ENCODE peak calls at places on chromosomes 2 and 18, in ten cellular contexts. J is NCI-H748 treated with DMSO at 0.1 percent for 48 hours; Q is EH; L is skeletal muscle cell; K is stimulated activated CD8-positive, alpha-beta memory T cell treated with anti-CD3 and anti-CD28 coated beads, Interleukin-4, amount 100 ng/mL, for 4 hours; V is GM20000; W is Kasumi-1; X is stimulated activated naive CD8-positive, alpha-beta T cell treated with anti-CD3 and anti-CD28 coated beads, Interleukin-15, Interleukin-2, amounts not matched to agents 100 U/mL and 50 U/mL, for 24 hours; D is adipocyte; P is CD8-positive, alpha-beta T cell. A is an unnamed sample.

GRCh38 chr18:54561864-54562263 is 29.2 kb upstream of the DYNAP start:
- DNase-seq in P (no peak), Q (no peak), K (no peak), V (no peak), W (no peak), L (no peak), X (no peak), J (no peak), D (no peak), A (no peak)

GRCh38 chr2:187815113-187815512 is 260.9 kb upstream of the TFPI start:
- DNase-seq in J (no peak), D (no peak), Q (no peak), W (no peak), V (no peak), P (no peak), X (no peak), K (no peak), L (no peak), A (no peak)

GRCh38 chr2:126482582-126483464 is 173.1 kb upstream of the GYPC start:
- DNase-seq in W (peak), P (no peak), L (no peak), D (no peak), Q (no peak), V (no peak), X (peak), K (no peak), J (no peak), A (no peak)

GRCh38 chr2:237868631-237869356 is 9.4 kb downstream of the RAMP1 start:
- DNase-seq in D (no peak), J (no peak), V (no peak), K (no peak), W (no peak), P (no peak), X (no peak), L (peak), Q (peak), A (no peak)

GRCh38 chr2:45888167-45888566 is 236.7 kb downstream of the PRKCE start:
- DNase-seq in D (peak), K (no peak), Q (peak), P (no peak), L (no peak), W (no peak), V (no peak), X (no peak), J (no peak), A (no peak)

GRCh38 chr2:105912081-105912480 is 167.4 kb downstream of the NCK2 start:
- DNase-seq in J (no peak), D (no peak), P (no peak), Q (peak), V (no peak), X (no peak), L (no peak), K (no peak), W (no peak), A (no peak)

GRCh38 chr2:513981-514706 is 163.1 kb downstream of the TMEM18 start:
- DNase-seq in P (no peak), Q (no peak), D (no peak), K (no peak), V (no peak), W (no peak), J (no peak), X (no peak), L (no peak), A (no peak)

GRCh38 chr2:27003857-27004256 is 28.9 kb upstream of the TMEM214 start:
- DNase-seq in Q (peak), W (no peak), P (no peak), V (no peak), J (no peak), L (no peak), X (no peak), K (no peak), D (no peak), A (no peak)

GRCh38 chr18:55353806-55354205 is 234.2 kb downstream of the TCF4 start:
- DNase-seq in K (no peak), W (peak), X (no peak), J (no peak), V (no peak), L (no peak), P (no peak), D (no peak), Q (no peak), A (no peak)

GRCh38 chr2:43340066-43340465 is 113.7 kb upstream of the ZFP36L2 start:
- DNase-seq in L (peak), K (no peak), J (no peak), D (peak), P (no peak), X (no peak), Q (peak), V (no peak), W (no peak), A (no peak)

GRCh38 chr2:148814143-148814852 is 60.7 kb upstream of the KIF5C start:
- DNase-seq in K (no peak), P (no peak), D (peak), L (peak), W (no peak), X (no peak), V (no peak), J (no peak), Q (peak), A (no peak)

GRCh38 chr2:46062637-46063412 is 234.4 kb upstream of the EPAS1 start:
- DNase-seq in V (peak), P (peak), K (peak), X (peak), D (peak), W (peak), L (peak), J (peak), Q (peak), A (peak)

GRCh38 chr18:26549486-26550435 is 1.4 kb upstream of the KCTD1 start:
- DNase-seq in J (peak), D (peak), V (peak), W (no peak), X (peak), K (no peak), P (no peak), Q (peak), L (no peak), A (no peak)

GRCh38 chr18:29225351-29225750 is 1048.4 kb upstream of the CDH2 start:
- DNase-seq in L (no peak), J (no peak), D (no peak), P (no peak), K (no peak), Q (no peak), X (no peak), V (no peak), W (no peak), A (no peak)

GRCh38 chr2:217223222-217223930 is 363.5 kb upstream of the TNP1 start:
- DNase-seq in L (peak), K (no peak), Q (peak), P (no peak), J (no peak), W (peak), X (peak), D (peak), V (peak), A (no peak)

GRCh38 chr2:223997938-223998337 is 40.7 kb downstream of the MRPL44 start:
- DNase-seq in Q (peak), V (no peak), J (no peak), L (no peak), P (no peak), W (no peak), X (no peak), D (no peak), K (no peak), A (no peak)

GRCh38 chr18:7577706-7578105 is 10.6 kb downstream of the PTPRM start:
- DNase-seq in X (no peak), Q (peak), W (no peak), J (no peak), L (no peak), V (no peak), P (no peak), D (peak), K (no peak), A (no peak)

A was measured in NCI-H187 treated with DMSO at 0.1 percent for 48 hours.